ENCODE peak calls at places on chromosomes 11 and 22, in seven cellular contexts. One of them, this sample, is unnamed.
A peak's percentile ranks its signal among the peaks of the same experiment; 100 is the strongest.

GRCh38 chr22:31089101-31090100 is 8.3 kb downstream of the SMTN start:
- DNase-seq in K562: peak; percentile 64
- DNase-seq in suprapubic skin: no peak
- DNase-seq in esophagus muscularis mucosa: peak; percentile 94
- DNase-seq in H1: no peak
- DNase-seq in IMR-90: no peak
- DNase-seq in tibial nerve: no peak
- DNase-seq in this sample: peak; percentile 70

GRCh38 chr22:41308054-41308453 is 6.7 kb downstream of the ZC3H7B start:
- DNase-seq in K562: peak; percentile 31
- DNase-seq in IMR-90: peak; percentile 68
- DNase-seq in suprapubic skin: no peak
- DNase-seq in esophagus muscularis mucosa: no peak
- DNase-seq in H1: no peak
- DNase-seq in tibial nerve: no peak
- DNase-seq in this sample: no peak

GRCh38 chr11:62770778-62771143 is 435 bp upstream of the TAF6L start:
- DNase-seq in tibial nerve: peak; percentile 20
- DNase-seq in K562: no peak
- DNase-seq in suprapubic skin: peak; percentile 69
- DNase-seq in esophagus muscularis mucosa: no peak
- DNase-seq in IMR-90: no peak
- DNase-seq in H1: no peak
- DNase-seq in this sample: peak; percentile 35

GRCh38 chr11:112863304-112863703 is 97.9 kb upstream of the NCAM1 start:
- DNase-seq in esophagus muscularis mucosa: peak; percentile 74
- DNase-seq in tibial nerve: no peak
- DNase-seq in IMR-90: no peak
- DNase-seq in H1: no peak
- DNase-seq in suprapubic skin: no peak
- DNase-seq in K562: no peak
- DNase-seq in this sample: no peak

GRCh38 chr22:39300198-39300830 is 19.1 kb downstream of the RPL3 start:
- DNase-seq in suprapubic skin: no peak
- DNase-seq in tibial nerve: peak; percentile 57
- DNase-seq in H1: no peak
- DNase-seq in esophagus muscularis mucosa: no peak
- DNase-seq in IMR-90: no peak
- DNase-seq in K562: no peak
- DNase-seq in this sample: peak; percentile 64

GRCh38 chr11:45993438-45994064 is 71.1 kb downstream of the LARGE2 start:
- DNase-seq in IMR-90: no peak
- DNase-seq in K562: peak; percentile 57
- DNase-seq in H1: no peak
- DNase-seq in tibial nerve: no peak
- DNase-seq in esophagus muscularis mucosa: no peak
- DNase-seq in suprapubic skin: no peak
- DNase-seq in this sample: peak; percentile 58

GRCh38 chr11:120027546-120028180 is 110.2 kb downstream of the TRIM29 start:
- DNase-seq in esophagus muscularis mucosa: no peak
- DNase-seq in suprapubic skin: no peak
- DNase-seq in tibial nerve: no peak
- DNase-seq in IMR-90: no peak
- DNase-seq in K562: no peak
- DNase-seq in H1: no peak
- DNase-seq in this sample: no peak

GRCh38 chr11:33832676-33833075 is 58.4 kb upstream of the FBXO3 start:
- DNase-seq in esophagus muscularis mucosa: no peak
- DNase-seq in H1: no peak
- DNase-seq in tibial nerve: no peak
- DNase-seq in K562: no peak
- DNase-seq in suprapubic skin: no peak
- DNase-seq in IMR-90: no peak
- DNase-seq in this sample: no peak

GRCh38 chr11:29676993-29677392 is 339.8 kb downstream of the KCNA4 start:
- DNase-seq in suprapubic skin: no peak
- DNase-seq in esophagus muscularis mucosa: no peak
- DNase-seq in K562: no peak
- DNase-seq in tibial nerve: no peak
- DNase-seq in IMR-90: no peak
- DNase-seq in H1: no peak
- DNase-seq in this sample: no peak

GRCh38 chr11:14411818-14412217 is 52.8 kb upstream of the RRAS2 start:
- DNase-seq in suprapubic skin: peak; percentile 75
- DNase-seq in tibial nerve: peak; percentile 49
- DNase-seq in K562: peak; percentile 1
- DNase-seq in esophagus muscularis mucosa: no peak
- DNase-seq in H1: no peak
- DNase-seq in IMR-90: peak; percentile 89
- DNase-seq in this sample: no peak

GRCh38 chr22:21707677-21708076 is 27.9 kb downstream of the YPEL1 start:
- DNase-seq in tibial nerve: no peak
- DNase-seq in IMR-90: peak; percentile 19
- DNase-seq in K562: no peak
- DNase-seq in H1: no peak
- DNase-seq in esophagus muscularis mucosa: no peak
- DNase-seq in suprapubic skin: no peak
- DNase-seq in this sample: no peak

GRCh38 chr22:48517039-48518030 is 1310.3 kb downstream of the BRD1 start:
- DNase-seq in esophagus muscularis mucosa: no peak
- DNase-seq in suprapubic skin: no peak
- DNase-seq in tibial nerve: peak; percentile 6
- DNase-seq in K562: no peak
- DNase-seq in H1: no peak
- DNase-seq in IMR-90: no peak
- DNase-seq in this sample: no peak

GRCh38 chr11:85874265-85874664 is 19.1 kb downstream of the CCDC83 start:
- DNase-seq in K562: no peak
- DNase-seq in IMR-90: peak; percentile 62
- DNase-seq in esophagus muscularis mucosa: no peak
- DNase-seq in suprapubic skin: no peak
- DNase-seq in tibial nerve: no peak
- DNase-seq in H1: no peak
- DNase-seq in this sample: no peak

GRCh38 chr22:49659281-49659923 is 168.3 kb downstream of the BRD1 start:
- DNase-seq in suprapubic skin: peak; percentile 48
- DNase-seq in H1: no peak
- DNase-seq in IMR-90: no peak
- DNase-seq in esophagus muscularis mucosa: no peak
- DNase-seq in K562: no peak
- DNase-seq in tibial nerve: no peak
- DNase-seq in this sample: peak; percentile 14

GRCh38 chr22:49963647-49964026 is 3.1 kb downstream of the PIM3 start:
- DNase-seq in H1: no peak
- DNase-seq in suprapubic skin: no peak
- DNase-seq in esophagus muscularis mucosa: no peak
- DNase-seq in IMR-90: no peak
- DNase-seq in K562: no peak
- DNase-seq in tibial nerve: no peak
- DNase-seq in this sample: peak; percentile 75

GRCh38 chr11:18853086-18853720 is 61.6 kb upstream of the PTPN5 start:
- DNase-seq in tibial nerve: no peak
- DNase-seq in suprapubic skin: no peak
- DNase-seq in IMR-90: peak; percentile 19
- DNase-seq in K562: no peak
- DNase-seq in esophagus muscularis mucosa: no peak
- DNase-seq in H1: no peak
- DNase-seq in this sample: no peak

GRCh38 chr11:27926981-27927481 is 180.9 kb downstream of the KIF18A start:
- DNase-seq in IMR-90: peak; percentile 88
- DNase-seq in suprapubic skin: no peak
- DNase-seq in K562: peak; percentile 21
- DNase-seq in tibial nerve: no peak
- DNase-seq in esophagus muscularis mucosa: no peak
- DNase-seq in H1: no peak
- DNase-seq in this sample: no peak

GRCh38 chr11:107249054-107249453 is 208.6 kb downstream of the CWF19L2 start:
- DNase-seq in H1: no peak
- DNase-seq in tibial nerve: no peak
- DNase-seq in IMR-90: no peak
- DNase-seq in suprapubic skin: no peak
- DNase-seq in esophagus muscularis mucosa: no peak
- DNase-seq in K562: no peak
- DNase-seq in this sample: no peak

GRCh38 chr11:62479631-62480201 is 60.9 kb downstream of the SCGB1A1 start:
- DNase-seq in IMR-90: no peak
- DNase-seq in esophagus muscularis mucosa: no peak
- DNase-seq in K562: no peak
- DNase-seq in tibial nerve: peak; percentile 16
- DNase-seq in suprapubic skin: no peak
- DNase-seq in H1: no peak
- DNase-seq in this sample: no peak

GRCh38 chr11:60924110-60924905 is at the start of gene TMEM132A:
- DNase-seq in esophagus muscularis mucosa: no peak
- DNase-seq in tibial nerve: no peak
- DNase-seq in K562: peak; percentile 70
- DNase-seq in suprapubic skin: no peak
- DNase-seq in H1: no peak
- DNase-seq in IMR-90: peak; percentile 68
- DNase-seq in this sample: peak; percentile 79

GRCh38 chr11:86923993-86924766 is 31.0 kb downstream of the FZD4 start:
- DNase-seq in IMR-90: no peak
- DNase-seq in esophagus muscularis mucosa: no peak
- DNase-seq in K562: no peak
- DNase-seq in tibial nerve: no peak
- DNase-seq in suprapubic skin: no peak
- DNase-seq in H1: peak; percentile 60
- DNase-seq in this sample: no peak

GRCh38 chr22:31148953-31149627 is 8.8 kb upstream of the PLA2G3 start:
- DNase-seq in IMR-90: peak; percentile 80
- DNase-seq in suprapubic skin: peak; percentile 69
- DNase-seq in esophagus muscularis mucosa: no peak
- DNase-seq in H1: peak; percentile 71
- DNase-seq in K562: peak; percentile 76
- DNase-seq in tibial nerve: peak; percentile 53
- DNase-seq in this sample: peak; percentile 85

GRCh38 chr11:65863889-65864757 is 3.9 kb downstream of the MUS81 start:
- DNase-seq in IMR-90: no peak
- DNase-seq in K562: no peak
- DNase-seq in suprapubic skin: no peak
- DNase-seq in esophagus muscularis mucosa: no peak
- DNase-seq in H1: no peak
- DNase-seq in tibial nerve: no peak
- DNase-seq in this sample: no peak

DNA sequence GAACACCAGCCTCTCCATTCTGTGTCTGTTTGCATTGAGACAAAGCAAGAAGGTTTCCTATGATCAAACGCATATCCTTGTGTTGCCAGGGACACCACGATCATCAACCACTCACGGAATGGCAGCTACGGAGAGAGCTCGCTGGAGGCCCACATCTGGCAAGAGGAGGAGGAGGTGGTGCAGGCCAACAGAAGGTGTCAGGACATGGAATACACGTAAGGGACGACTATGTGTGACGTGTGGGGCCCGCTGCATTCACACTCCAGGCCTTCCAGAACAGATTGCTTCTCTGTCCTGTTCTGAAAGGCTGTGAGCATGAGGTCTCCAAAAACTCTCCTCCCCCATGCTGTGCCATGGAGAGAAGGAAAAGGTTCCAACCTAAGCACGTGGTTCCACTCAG is 96.5 kb downstream of the AMOTL1 start:
- DNase-seq in esophagus muscularis mucosa: no peak
- DNase-seq in IMR-90: no peak
- DNase-seq in K562: no peak
- DNase-seq in H1: no peak
- DNase-seq in suprapubic skin: no peak
- DNase-seq in tibial nerve: no peak
- DNase-seq in this sample: no peak
- TF ChIP-seq POLR2A in esophagus muscularis mucosa: no peak
- TF ChIP-seq POLR2A in IMR-90: no peak
- TF ChIP-seq POLR2A in K562: no peak
- TF ChIP-seq POLR2A in H1: no peak
- TF ChIP-seq POLR2A in suprapubic skin: no peak
- TF ChIP-seq POLR2A in tibial nerve: no peak
- TF ChIP-seq POLR2A in this sample: no peak

GRCh38 chr11:12248330-12248729 is 129.0 kb upstream of the PARVA start:
- DNase-seq in K562: no peak
- DNase-seq in esophagus muscularis mucosa: no peak
- DNase-seq in suprapubic skin: no peak
- DNase-seq in H1: no peak
- DNase-seq in IMR-90: peak; percentile 57
- DNase-seq in tibial nerve: peak; percentile 71
- DNase-seq in this sample: no peak
- TF ChIP-seq CTCF in K562: no peak
- TF ChIP-seq CTCF in esophagus muscularis mucosa: no peak
- TF ChIP-seq CTCF in suprapubic skin: no peak
- TF ChIP-seq CTCF in H1: no peak
- TF ChIP-seq CTCF in IMR-90: no peak
- TF ChIP-seq CTCF in tibial nerve: no peak
- TF ChIP-seq CTCF in this sample: no peak

GRCh38 chr11:94128171-94128745 is 383 bp upstream of the PANX1 start:
- DNase-seq in H1: no peak
- DNase-seq in tibial nerve: peak; percentile 42
- DNase-seq in K562: no peak
- DNase-seq in suprapubic skin: no peak
- DNase-seq in esophagus muscularis mucosa: no peak
- DNase-seq in IMR-90: no peak
- DNase-seq in this sample: peak; percentile 49

GRCh38 chr11:94127632-94128031 is 1.0 kb upstream of the PANX1 start:
- DNase-seq in suprapubic skin: no peak
- DNase-seq in H1: no peak
- DNase-seq in IMR-90: no peak
- DNase-seq in esophagus muscularis mucosa: no peak
- DNase-seq in tibial nerve: no peak
- DNase-seq in K562: no peak
- DNase-seq in this sample: no peak

GRCh38 chr11:94130589-94131362 is 2.1 kb downstream of the PANX1 start:
- DNase-seq in tibial nerve: peak; percentile 54
- DNase-seq in esophagus muscularis mucosa: peak; percentile 85
- DNase-seq in H1: no peak
- DNase-seq in IMR-90: peak; percentile 89
- DNase-seq in K562: no peak
- DNase-seq in suprapubic skin: no peak
- DNase-seq in this sample: no peak

GRCh38 chr11:94129505-94130335 is 1.1 kb downstream of the PANX1 start:
- DNase-seq in esophagus muscularis mucosa: peak; percentile 89
- DNase-seq in IMR-90: peak; percentile 39
- DNase-seq in suprapubic skin: no peak
- DNase-seq in tibial nerve: peak; percentile 48
- DNase-seq in H1: no peak
- DNase-seq in K562: no peak
- DNase-seq in this sample: no peak

GRCh38 chr11:94128746-94129504 is at the start of gene PANX1:
- DNase-seq in esophagus muscularis mucosa: peak; percentile 92
- DNase-seq in suprapubic skin: peak; percentile 90
- DNase-seq in H1: no peak
- DNase-seq in K562: peak; percentile 77
- DNase-seq in tibial nerve: peak; percentile 60
- DNase-seq in IMR-90: peak; percentile 85
- DNase-seq in this sample: peak; percentile 83
- TF ChIP-seq POLR2A in esophagus muscularis mucosa: peak; percentile 51
- TF ChIP-seq POLR2A in suprapubic skin: no peak
- TF ChIP-seq POLR2A in H1: peak; percentile 66
- TF ChIP-seq POLR2A in K562: peak; percentile 79
- TF ChIP-seq POLR2A in tibial nerve: peak; percentile 73
- TF ChIP-seq POLR2A in IMR-90: peak; percentile 81
- TF ChIP-seq POLR2A in this sample: peak; percentile 56

DNA sequence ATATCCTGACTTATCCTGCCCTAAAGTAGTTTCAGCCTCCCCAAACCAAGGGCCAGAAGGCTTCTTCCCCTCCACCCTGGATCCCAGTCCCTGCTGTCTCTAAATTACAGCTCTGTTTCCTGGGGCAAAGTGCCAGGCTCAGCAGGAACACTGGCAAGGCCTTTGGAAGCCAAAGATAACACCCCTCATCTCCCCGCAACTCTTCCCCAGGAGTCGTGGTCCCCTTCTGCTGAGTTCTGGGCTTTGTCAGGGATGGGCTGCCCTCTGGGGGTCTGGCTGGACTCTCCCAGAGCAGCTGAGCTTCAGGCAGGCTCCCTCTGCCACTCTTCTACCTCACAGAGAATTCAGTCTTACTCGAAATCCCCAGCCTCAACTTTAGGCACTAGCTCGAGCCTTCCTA is 53.8 kb upstream of the AMPD3 start:
- DNase-seq in IMR-90: no peak
- DNase-seq in tibial nerve: no peak
- DNase-seq in suprapubic skin: no peak
- DNase-seq in K562: no peak
- DNase-seq in esophagus muscularis mucosa: peak; percentile 90
- DNase-seq in H1: no peak
- DNase-seq in this sample: no peak
- TF ChIP-seq CTCF in IMR-90: no peak
- TF ChIP-seq CTCF in tibial nerve: no peak
- TF ChIP-seq CTCF in suprapubic skin: no peak
- TF ChIP-seq CTCF in K562: no peak
- TF ChIP-seq CTCF in esophagus muscularis mucosa: no peak
- TF ChIP-seq CTCF in H1: no peak
- TF ChIP-seq CTCF in this sample: no peak